ENCODE peak calls at places on chromosome 11, in nine cellular contexts. One of them, this sample, is unnamed.
A peak's percentile ranks its signal among the peaks of the same experiment; 100 is the strongest.

GRCh38 chr11:59610289-59610688 is 5.3 kb downstream of the OSBP start:
- DNase-seq in mammary epithelial cell: no peak
- DNase-seq in IMR-90: no peak
- DNase-seq in body of pancreas: no peak
- DNase-seq in pancreas: no peak
- DNase-seq in OCI-LY7: no peak
- DNase-seq in tibial artery: no peak
- DNase-seq in brain microvascular endothelial cell: no peak
- DNase-seq in neural progenitor cell: no peak
- DNase-seq in this sample: no peak

GRCh38 chr11:132803436-132803835 is 728.9 kb downstream of the OPCML start:
- DNase-seq in mammary epithelial cell: peak; percentile 71
- DNase-seq in IMR-90: peak; percentile 32
- DNase-seq in body of pancreas: no peak
- DNase-seq in pancreas: no peak
- DNase-seq in OCI-LY7: no peak
- DNase-seq in tibial artery: no peak
- DNase-seq in brain microvascular endothelial cell: no peak
- DNase-seq in neural progenitor cell: no peak
- DNase-seq in this sample: no peak

GRCh38 chr11:57290288-57290687 is 34.5 kb downstream of the TNKS1BP1 start:
- DNase-seq in mammary epithelial cell: peak; percentile 38
- DNase-seq in IMR-90: peak; percentile 85
- DNase-seq in body of pancreas: no peak
- DNase-seq in pancreas: no peak
- DNase-seq in OCI-LY7: no peak
- DNase-seq in tibial artery: no peak
- DNase-seq in brain microvascular endothelial cell: peak; percentile 87
- DNase-seq in neural progenitor cell: no peak
- DNase-seq in this sample: no peak

GRCh38 chr11:36059660-36060059 is 115.8 kb downstream of the LDLRAD3 start:
- DNase-seq in mammary epithelial cell: no peak
- DNase-seq in IMR-90: no peak
- DNase-seq in body of pancreas: no peak
- DNase-seq in pancreas: no peak
- DNase-seq in OCI-LY7: no peak
- DNase-seq in tibial artery: no peak
- DNase-seq in brain microvascular endothelial cell: no peak
- DNase-seq in neural progenitor cell: no peak
- DNase-seq in this sample: no peak

GRCh38 chr11:11349870-11350325 is 3.2 kb downstream of the CSNK2A3 start:
- DNase-seq in mammary epithelial cell: no peak
- DNase-seq in IMR-90: peak; percentile 90
- DNase-seq in body of pancreas: no peak
- DNase-seq in pancreas: no peak
- DNase-seq in OCI-LY7: no peak
- DNase-seq in tibial artery: no peak
- DNase-seq in brain microvascular endothelial cell: peak; percentile 50
- DNase-seq in neural progenitor cell: no peak
- DNase-seq in this sample: peak; percentile 75

GRCh38 chr11:40118780-40119179 is 1340.7 kb downstream of the LRRC4C start:
- DNase-seq in mammary epithelial cell: no peak
- DNase-seq in IMR-90: no peak
- DNase-seq in body of pancreas: no peak
- DNase-seq in pancreas: no peak
- DNase-seq in OCI-LY7: no peak
- DNase-seq in tibial artery: no peak
- DNase-seq in brain microvascular endothelial cell: no peak
- DNase-seq in neural progenitor cell: no peak
- DNase-seq in this sample: no peak

GRCh38 chr11:45692808-45693453 is 27.5 kb upstream of the CHST1 start:
- DNase-seq in mammary epithelial cell: no peak
- DNase-seq in IMR-90: no peak
- DNase-seq in body of pancreas: no peak
- DNase-seq in pancreas: no peak
- DNase-seq in OCI-LY7: no peak
- DNase-seq in tibial artery: no peak
- DNase-seq in brain microvascular endothelial cell: no peak
- DNase-seq in neural progenitor cell: no peak
- DNase-seq in this sample: no peak

GRCh38 chr11:78660451-78660850 is 85.8 kb upstream of the NARS2 start:
- DNase-seq in mammary epithelial cell: no peak
- DNase-seq in IMR-90: no peak
- DNase-seq in body of pancreas: no peak
- DNase-seq in pancreas: no peak
- DNase-seq in OCI-LY7: no peak
- DNase-seq in tibial artery: peak; percentile 16
- DNase-seq in brain microvascular endothelial cell: no peak
- DNase-seq in neural progenitor cell: no peak
- DNase-seq in this sample: no peak

GRCh38 chr11:69828276-69828970 is 9.2 kb upstream of the FGF3 start:
- DNase-seq in mammary epithelial cell: no peak
- DNase-seq in IMR-90: no peak
- DNase-seq in body of pancreas: no peak
- DNase-seq in pancreas: peak; percentile 15
- DNase-seq in OCI-LY7: no peak
- DNase-seq in tibial artery: no peak
- DNase-seq in brain microvascular endothelial cell: no peak
- DNase-seq in neural progenitor cell: peak; percentile 81
- DNase-seq in this sample: no peak

GRCh38 chr11:2768471-2769408 is 68.9 kb upstream of the KCNQ1OT1 start:
- DNase-seq in mammary epithelial cell: peak; percentile 47
- DNase-seq in IMR-90: peak; percentile 93
- DNase-seq in body of pancreas: no peak
- DNase-seq in pancreas: peak; percentile 40
- DNase-seq in OCI-LY7: no peak
- DNase-seq in tibial artery: no peak
- DNase-seq in brain microvascular endothelial cell: peak; percentile 83
- DNase-seq in neural progenitor cell: no peak
- DNase-seq in this sample: peak; percentile 34

GRCh38 chr11:60921777-60922335 is 2.4 kb upstream of the TMEM132A start:
- DNase-seq in mammary epithelial cell: no peak
- DNase-seq in IMR-90: no peak
- DNase-seq in body of pancreas: no peak
- DNase-seq in pancreas: no peak
- DNase-seq in OCI-LY7: no peak
- DNase-seq in tibial artery: no peak
- DNase-seq in brain microvascular endothelial cell: no peak
- DNase-seq in neural progenitor cell: no peak
- DNase-seq in this sample: no peak

GRCh38 chr11:59429924-59430516 is 3.8 kb upstream of the OR5A2 start:
- DNase-seq in mammary epithelial cell: peak; percentile 48
- DNase-seq in IMR-90: peak; percentile 45
- DNase-seq in body of pancreas: peak; percentile 29
- DNase-seq in pancreas: no peak
- DNase-seq in OCI-LY7: peak; percentile 78
- DNase-seq in tibial artery: no peak
- DNase-seq in brain microvascular endothelial cell: peak; percentile 37
- DNase-seq in neural progenitor cell: peak; percentile 79
- DNase-seq in this sample: peak; percentile 18

GRCh38 chr11:26677566-26677965 is 44.3 kb downstream of the SLC5A12 start:
- DNase-seq in mammary epithelial cell: peak; percentile 82
- DNase-seq in IMR-90: no peak
- DNase-seq in body of pancreas: no peak
- DNase-seq in pancreas: no peak
- DNase-seq in OCI-LY7: no peak
- DNase-seq in tibial artery: no peak
- DNase-seq in brain microvascular endothelial cell: no peak
- DNase-seq in neural progenitor cell: no peak
- DNase-seq in this sample: no peak

GRCh38 chr11:26676641-26677040 is 45.2 kb downstream of the SLC5A12 start:
- DNase-seq in mammary epithelial cell: peak; percentile 12
- DNase-seq in IMR-90: no peak
- DNase-seq in body of pancreas: no peak
- DNase-seq in pancreas: no peak
- DNase-seq in OCI-LY7: no peak
- DNase-seq in tibial artery: no peak
- DNase-seq in brain microvascular endothelial cell: no peak
- DNase-seq in neural progenitor cell: no peak
- DNase-seq in this sample: no peak

GRCh38 chr11:26675233-26675928 is 46.5 kb downstream of the SLC5A12 start:
- DNase-seq in mammary epithelial cell: no peak
- DNase-seq in IMR-90: no peak
- DNase-seq in body of pancreas: no peak
- DNase-seq in pancreas: no peak
- DNase-seq in OCI-LY7: no peak
- DNase-seq in tibial artery: no peak
- DNase-seq in brain microvascular endothelial cell: no peak
- DNase-seq in neural progenitor cell: no peak
- DNase-seq in this sample: no peak
- H3K4me3 ChIP-seq in mammary epithelial cell: no peak overlapping the region
- H3K4me3 ChIP-seq in IMR-90: no peak overlapping the region
- H3K4me3 ChIP-seq in body of pancreas: no peak overlapping the region
- H3K4me3 ChIP-seq in pancreas: no peak overlapping the region
- H3K4me3 ChIP-seq in OCI-LY7: no peak overlapping the region
- H3K4me3 ChIP-seq in tibial artery: no peak overlapping the region
- H3K4me3 ChIP-seq in brain microvascular endothelial cell: no peak overlapping the region
- H3K4me3 ChIP-seq in neural progenitor cell: no peak overlapping the region
- H3K4me3 ChIP-seq in this sample: no peak overlapping the region

GRCh38 chr11:33970984-33971466 is 79.1 kb upstream of the LMO2 start:
- DNase-seq in mammary epithelial cell: peak; percentile 42
- DNase-seq in IMR-90: peak; percentile 50
- DNase-seq in body of pancreas: peak; percentile 42
- DNase-seq in pancreas: no peak
- DNase-seq in OCI-LY7: peak; percentile 43
- DNase-seq in tibial artery: no peak
- DNase-seq in brain microvascular endothelial cell: peak; percentile 47
- DNase-seq in neural progenitor cell: peak; percentile 70
- DNase-seq in this sample: peak; percentile 4

GRCh38 chr11:33965032-33965431 is 73.2 kb upstream of the LMO2 start:
- DNase-seq in mammary epithelial cell: no peak
- DNase-seq in IMR-90: no peak
- DNase-seq in body of pancreas: no peak
- DNase-seq in pancreas: no peak
- DNase-seq in OCI-LY7: no peak
- DNase-seq in tibial artery: no peak
- DNase-seq in brain microvascular endothelial cell: no peak
- DNase-seq in neural progenitor cell: no peak
- DNase-seq in this sample: no peak

GRCh38 chr11:33967451-33967850 is 75.6 kb upstream of the LMO2 start:
- DNase-seq in mammary epithelial cell: no peak
- DNase-seq in IMR-90: no peak
- DNase-seq in body of pancreas: no peak
- DNase-seq in pancreas: no peak
- DNase-seq in OCI-LY7: no peak
- DNase-seq in tibial artery: no peak
- DNase-seq in brain microvascular endothelial cell: no peak
- DNase-seq in neural progenitor cell: no peak
- DNase-seq in this sample: no peak
- TF ChIP-seq CTCF in mammary epithelial cell: no peak
- TF ChIP-seq CTCF in IMR-90: no peak
- TF ChIP-seq CTCF in body of pancreas: no peak
- TF ChIP-seq CTCF in pancreas: no peak
- TF ChIP-seq CTCF in OCI-LY7: no peak
- TF ChIP-seq CTCF in tibial artery: no peak
- TF ChIP-seq CTCF in brain microvascular endothelial cell: no peak
- TF ChIP-seq CTCF in neural progenitor cell: no peak
- TF ChIP-seq CTCF in this sample: no peak

GRCh38 chr11:28863422-28863821 is 755.2 kb downstream of the METTL15 start:
- DNase-seq in mammary epithelial cell: peak; percentile 7
- DNase-seq in IMR-90: no peak
- DNase-seq in body of pancreas: no peak
- DNase-seq in pancreas: no peak
- DNase-seq in OCI-LY7: no peak
- DNase-seq in tibial artery: no peak
- DNase-seq in brain microvascular endothelial cell: no peak
- DNase-seq in neural progenitor cell: no peak
- DNase-seq in this sample: no peak

GRCh38 chr11:28860898-28861297 is 752.7 kb downstream of the METTL15 start:
- DNase-seq in mammary epithelial cell: peak; percentile 53
- DNase-seq in IMR-90: peak; percentile 74
- DNase-seq in body of pancreas: no peak
- DNase-seq in pancreas: no peak
- DNase-seq in OCI-LY7: no peak
- DNase-seq in tibial artery: no peak
- DNase-seq in brain microvascular endothelial cell: peak; percentile 50
- DNase-seq in neural progenitor cell: no peak
- DNase-seq in this sample: no peak

DNA sequence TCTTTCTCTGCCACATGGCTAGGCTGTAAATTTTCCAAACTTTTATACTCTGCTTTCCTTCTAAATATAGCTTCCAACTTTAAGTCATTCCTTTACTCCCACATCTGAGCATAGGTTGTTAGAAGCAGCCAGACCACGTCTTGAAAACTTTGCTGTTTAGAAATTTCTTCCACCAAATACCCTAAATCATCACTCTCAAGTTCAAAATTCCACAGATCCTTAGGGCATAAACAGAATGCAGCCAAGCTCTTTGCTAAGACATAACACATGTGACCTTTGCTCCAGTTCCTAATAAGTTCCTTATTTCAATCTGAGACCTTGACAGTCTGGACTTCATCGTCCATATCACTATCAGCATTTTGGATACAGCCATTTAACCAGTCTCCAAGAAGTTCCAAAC is 749.9 kb downstream of the METTL15 start:
- DNase-seq in mammary epithelial cell: no peak
- DNase-seq in IMR-90: peak; percentile 16
- DNase-seq in body of pancreas: no peak
- DNase-seq in pancreas: no peak
- DNase-seq in OCI-LY7: no peak
- DNase-seq in tibial artery: no peak
- DNase-seq in brain microvascular endothelial cell: no peak
- DNase-seq in neural progenitor cell: no peak
- DNase-seq in this sample: no peak
- H3K27ac ChIP-seq in mammary epithelial cell: no peak overlapping the region
- H3K27ac ChIP-seq in IMR-90: no peak overlapping the region
- H3K27ac ChIP-seq in body of pancreas: no peak overlapping the region
- H3K27ac ChIP-seq in pancreas: no peak overlapping the region
- H3K27ac ChIP-seq in OCI-LY7: no peak overlapping the region
- H3K27ac ChIP-seq in tibial artery: no peak overlapping the region
- H3K27ac ChIP-seq in brain microvascular endothelial cell: no peak overlapping the region
- H3K27ac ChIP-seq in neural progenitor cell: no peak overlapping the region
- H3K27ac ChIP-seq in this sample: no peak overlapping the region

GRCh38 chr11:90254065-90254464 is 31.2 kb upstream of the CHORDC1 start:
- DNase-seq in mammary epithelial cell: no peak
- DNase-seq in IMR-90: no peak
- DNase-seq in body of pancreas: no peak
- DNase-seq in pancreas: no peak
- DNase-seq in OCI-LY7: no peak
- DNase-seq in tibial artery: no peak
- DNase-seq in brain microvascular endothelial cell: no peak
- DNase-seq in neural progenitor cell: no peak
- DNase-seq in this sample: no peak

GRCh38 chr11:90246468-90246867 is 23.6 kb upstream of the CHORDC1 start:
- DNase-seq in mammary epithelial cell: no peak
- DNase-seq in IMR-90: no peak
- DNase-seq in body of pancreas: no peak
- DNase-seq in pancreas: no peak
- DNase-seq in OCI-LY7: no peak
- DNase-seq in tibial artery: no peak
- DNase-seq in brain microvascular endothelial cell: no peak
- DNase-seq in neural progenitor cell: no peak
- DNase-seq in this sample: no peak

GRCh38 chr11:90251599-90251998 is 28.8 kb upstream of the CHORDC1 start:
- DNase-seq in mammary epithelial cell: no peak
- DNase-seq in IMR-90: no peak
- DNase-seq in body of pancreas: no peak
- DNase-seq in pancreas: no peak
- DNase-seq in OCI-LY7: no peak
- DNase-seq in tibial artery: no peak
- DNase-seq in brain microvascular endothelial cell: no peak
- DNase-seq in neural progenitor cell: no peak
- DNase-seq in this sample: no peak

GRCh38 chr11:90252053-90252452 is 29.2 kb upstream of the CHORDC1 start:
- DNase-seq in mammary epithelial cell: no peak
- DNase-seq in IMR-90: no peak
- DNase-seq in body of pancreas: no peak
- DNase-seq in pancreas: no peak
- DNase-seq in OCI-LY7: no peak
- DNase-seq in tibial artery: no peak
- DNase-seq in brain microvascular endothelial cell: no peak
- DNase-seq in neural progenitor cell: no peak
- DNase-seq in this sample: no peak

GRCh38 chr11:90250970-90251369 is 28.1 kb upstream of the CHORDC1 start:
- DNase-seq in mammary epithelial cell: no peak
- DNase-seq in IMR-90: no peak
- DNase-seq in body of pancreas: no peak
- DNase-seq in pancreas: no peak
- DNase-seq in OCI-LY7: no peak
- DNase-seq in tibial artery: no peak
- DNase-seq in brain microvascular endothelial cell: no peak
- DNase-seq in neural progenitor cell: no peak
- DNase-seq in this sample: no peak
- H3K4me3 ChIP-seq in mammary epithelial cell: no peak overlapping the region
- H3K4me3 ChIP-seq in IMR-90: no peak overlapping the region
- H3K4me3 ChIP-seq in body of pancreas: no peak overlapping the region
- H3K4me3 ChIP-seq in pancreas: no peak overlapping the region
- H3K4me3 ChIP-seq in OCI-LY7: no peak overlapping the region
- H3K4me3 ChIP-seq in tibial artery: no peak overlapping the region
- H3K4me3 ChIP-seq in brain microvascular endothelial cell: no peak overlapping the region
- H3K4me3 ChIP-seq in neural progenitor cell: no peak overlapping the region
- H3K4me3 ChIP-seq in this sample: no peak overlapping the region

This sample was measured in AG04450.